ENCODE peak calls at places on chromosome 7, in five cellular contexts. One of them, this sample, is unnamed.

GRCh38 chr7:143117395-143117794 is 14.5 kb upstream of the PIP start:
- DNase-seq in neural crest cell: no peak
- DNase-seq in HCT116: no peak
- DNase-seq in hepatocyte: no peak
- DNase-seq in B cell: no peak
- DNase-seq in this sample: no peak

GRCh38 chr7:71497233-71497946 is 365.4 kb downstream of the GALNT17 start:
- DNase-seq in hepatocyte: no peak
- DNase-seq in neural crest cell: no peak
- DNase-seq in B cell: no peak
- DNase-seq in HCT116: no peak
- DNase-seq in this sample: no peak

GRCh38 chr7:142788303-142789286 is 17.8 kb downstream of the PRSS2 start:
- DNase-seq in B cell: no peak
- DNase-seq in HCT116: no peak
- DNase-seq in neural crest cell: no peak
- DNase-seq in hepatocyte: no peak
- DNase-seq in this sample: no peak

GRCh38 chr7:138698281-138698680 is 2.9 kb downstream of the SVOPL start:
- DNase-seq in neural crest cell: no peak
- DNase-seq in B cell: no peak
- DNase-seq in HCT116: no peak
- DNase-seq in hepatocyte: no peak
- DNase-seq in this sample: no peak

GRCh38 chr7:88322151-88322550 is 15.5 kb upstream of the STEAP4 start:
- DNase-seq in B cell: no peak
- DNase-seq in hepatocyte: no peak
- DNase-seq in neural crest cell: no peak
- DNase-seq in HCT116: no peak
- DNase-seq in this sample: no peak

GRCh38 chr7:155521743-155522398 is 24.5 kb downstream of the CNPY1 start:
- DNase-seq in hepatocyte: no peak
- DNase-seq in neural crest cell: no peak
- DNase-seq in B cell: no peak
- DNase-seq in HCT116: no peak
- DNase-seq in this sample: no peak

GRCh38 chr7:73945022-73945421 is 83.0 kb upstream of the ELN start:
- DNase-seq in B cell: no peak
- DNase-seq in hepatocyte: no peak
- DNase-seq in neural crest cell: no peak
- DNase-seq in HCT116: no peak
- DNase-seq in this sample: no peak

GRCh38 chr7:103660455-103661371 is 214.7 kb upstream of the SLC26A5 start:
- DNase-seq in hepatocyte: peak
- DNase-seq in B cell: no peak
- DNase-seq in neural crest cell: no peak
- DNase-seq in HCT116: no peak
- DNase-seq in this sample: no peak

GRCh38 chr7:69882269-69882668 is 284.0 kb downstream of the AUTS2 start:
- DNase-seq in neural crest cell: no peak
- DNase-seq in B cell: no peak
- DNase-seq in hepatocyte: no peak
- DNase-seq in HCT116: no peak
- DNase-seq in this sample: peak

GRCh38 chr7:113086431-113086888 is at the start of gene GPR85:
- DNase-seq in HCT116: no peak
- DNase-seq in neural crest cell: peak
- DNase-seq in hepatocyte: peak
- DNase-seq in B cell: peak
- DNase-seq in this sample: peak

GRCh38 chr7:8283968-8284367 is 22.0 kb upstream of the ICA1 start:
- DNase-seq in hepatocyte: no peak
- DNase-seq in neural crest cell: no peak
- DNase-seq in B cell: no peak
- DNase-seq in HCT116: no peak
- DNase-seq in this sample: no peak

GRCh38 chr7:142809671-142810070 is 38.9 kb downstream of the PRSS2 start:
- DNase-seq in neural crest cell: no peak
- DNase-seq in B cell: no peak
- DNase-seq in hepatocyte: no peak
- DNase-seq in HCT116: no peak
- DNase-seq in this sample: no peak

GRCh38 chr7:3998060-3998459 is 684.0 kb upstream of the FOXK1 start:
- DNase-seq in hepatocyte: no peak
- DNase-seq in neural crest cell: no peak
- DNase-seq in B cell: no peak
- DNase-seq in HCT116: no peak
- DNase-seq in this sample: no peak

GRCh38 chr7:99078416-99078815 is 65.5 kb downstream of the SMURF1 start:
- DNase-seq in hepatocyte: no peak
- DNase-seq in HCT116: no peak
- DNase-seq in B cell: no peak
- DNase-seq in neural crest cell: no peak
- DNase-seq in this sample: no peak

GRCh38 chr7:71851776-71852548 is 560.2 kb downstream of the CALN1 start:
- DNase-seq in hepatocyte: no peak
- DNase-seq in neural crest cell: no peak
- DNase-seq in HCT116: no peak
- DNase-seq in B cell: no peak
- DNase-seq in this sample: no peak

GRCh38 chr7:70533614-70534013 is 598.3 kb upstream of the GALNT17 start:
- DNase-seq in B cell: no peak
- DNase-seq in neural crest cell: no peak
- DNase-seq in hepatocyte: no peak
- DNase-seq in HCT116: no peak
- DNase-seq in this sample: no peak

DNA sequence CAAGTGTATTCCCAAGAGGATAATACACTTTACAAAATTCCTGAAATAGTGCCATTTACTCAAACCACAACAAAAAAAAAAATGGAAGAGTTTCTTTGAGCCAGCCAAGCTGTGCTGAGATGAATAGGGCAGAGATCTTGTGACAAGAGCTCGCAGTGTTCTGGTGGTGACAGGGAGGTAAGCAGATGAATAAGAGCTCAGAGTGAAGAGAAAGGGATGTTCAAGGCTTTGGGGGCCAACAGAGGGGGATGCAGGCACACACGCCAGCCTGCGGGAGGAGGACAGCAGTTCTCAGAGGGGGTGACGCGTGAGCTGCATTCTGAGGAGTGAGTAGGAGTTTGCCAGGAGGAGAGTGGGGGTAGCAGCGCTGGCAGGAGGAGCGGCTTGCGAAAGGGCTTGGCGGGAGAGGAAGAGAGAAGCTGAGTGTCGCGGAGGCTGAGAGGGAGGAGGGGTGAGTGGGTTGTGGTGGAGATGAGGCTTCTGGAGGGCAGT is 194.4 kb upstream of the IMMP2L start:
- DNase-seq in neural crest cell: peak
- DNase-seq in B cell: no peak
- DNase-seq in hepatocyte: peak
- DNase-seq in HCT116: no peak
- DNase-seq in this sample: no peak
- TF ChIP-seq CTCF in neural crest cell: no peak
- TF ChIP-seq CTCF in B cell: no peak
- TF ChIP-seq CTCF in hepatocyte: no peak
- TF ChIP-seq CTCF in HCT116: no peak
- TF ChIP-seq CTCF in this sample: no peak

GRCh38 chr7:127652333-127653248 is 597 bp downstream of the SND1 start:
- DNase-seq in neural crest cell: no peak
- DNase-seq in HCT116: no peak
- DNase-seq in B cell: no peak
- DNase-seq in hepatocyte: no peak
- DNase-seq in this sample: no peak
- TF ChIP-seq CTCF in neural crest cell: no peak
- TF ChIP-seq CTCF in HCT116: no peak
- TF ChIP-seq CTCF in B cell: no peak
- TF ChIP-seq CTCF in hepatocyte: no peak
- TF ChIP-seq CTCF in this sample: no peak

GRCh38 chr7:118026791-118027190 is 153.6 kb upstream of the CTTNBP2 start:
- DNase-seq in HCT116: no peak
- DNase-seq in neural crest cell: no peak
- DNase-seq in B cell: no peak
- DNase-seq in hepatocyte: no peak
- DNase-seq in this sample: no peak

GRCh38 chr7:118029881-118030422 is 154.0 kb upstream of the LSM8 start:
- DNase-seq in hepatocyte: no peak
- DNase-seq in HCT116: no peak
- DNase-seq in neural crest cell: no peak
- DNase-seq in B cell: no peak
- DNase-seq in this sample: no peak
- TF ChIP-seq CTCF in hepatocyte: no peak
- TF ChIP-seq CTCF in HCT116: no peak
- TF ChIP-seq CTCF in neural crest cell: no peak
- TF ChIP-seq CTCF in B cell: no peak
- TF ChIP-seq CTCF in this sample: no peak

DNA sequence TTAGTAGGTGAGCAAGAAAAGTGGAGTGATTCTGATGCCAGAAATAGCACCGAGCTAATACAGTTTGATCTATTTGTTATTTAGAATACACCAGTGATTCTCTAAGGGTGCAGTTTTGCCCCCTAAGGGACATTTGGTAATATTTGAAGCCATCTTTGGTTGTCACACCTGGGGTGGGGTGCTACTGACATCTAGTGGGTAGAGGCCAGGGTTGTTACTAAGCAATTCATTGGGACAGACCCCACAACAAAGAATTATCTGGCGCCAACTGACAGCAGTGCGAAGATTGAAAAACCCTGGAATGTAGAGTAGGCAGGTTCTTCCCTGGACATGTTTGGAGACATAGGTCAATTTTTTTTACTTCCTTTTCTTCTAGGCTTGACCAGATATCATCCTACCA is 14.6 kb downstream of the PALS2 start:
- DNase-seq in B cell: no peak
- DNase-seq in hepatocyte: no peak
- DNase-seq in neural crest cell: no peak
- DNase-seq in HCT116: no peak
- DNase-seq in this sample: no peak
- TF ChIP-seq CTCF in B cell: peak
- TF ChIP-seq CTCF in hepatocyte: peak
- TF ChIP-seq CTCF in neural crest cell: peak
- TF ChIP-seq CTCF in HCT116: peak
- TF ChIP-seq CTCF in this sample: peak

DNA sequence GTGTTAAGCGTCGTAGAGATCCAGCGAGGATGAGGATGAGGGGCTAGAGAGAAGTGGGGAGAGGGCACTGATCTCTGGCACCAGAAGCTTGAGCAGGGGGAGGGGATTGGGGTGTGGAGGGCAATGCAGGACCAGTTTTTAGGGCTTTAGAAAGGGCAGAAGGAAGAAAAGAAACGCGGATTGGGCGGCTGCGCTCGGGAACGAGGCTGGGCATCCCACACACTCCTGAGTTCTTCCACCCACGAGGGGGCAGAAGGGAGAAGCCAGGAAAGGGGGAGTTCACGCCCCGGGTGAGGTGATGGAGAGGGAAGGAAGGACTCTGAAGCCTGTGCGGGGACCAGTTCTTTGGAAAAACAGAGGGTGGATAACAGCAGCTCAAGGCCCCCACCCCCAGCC is 6.1 kb upstream of the VGF start:
- DNase-seq in B cell: no peak
- DNase-seq in neural crest cell: no peak
- DNase-seq in HCT116: no peak
- DNase-seq in hepatocyte: no peak
- DNase-seq in this sample: no peak
- TF ChIP-seq CTCF in B cell: no peak
- TF ChIP-seq CTCF in neural crest cell: no peak
- TF ChIP-seq CTCF in HCT116: no peak
- TF ChIP-seq CTCF in hepatocyte: no peak
- TF ChIP-seq CTCF in this sample: no peak

GRCh38 chr7:28627869-28628268 is 215.6 kb downstream of the CREB5 start:
- DNase-seq in hepatocyte: no peak
- DNase-seq in B cell: no peak
- DNase-seq in HCT116: no peak
- DNase-seq in neural crest cell: no peak
- DNase-seq in this sample: no peak
- TF ChIP-seq CTCF in hepatocyte: no peak
- TF ChIP-seq CTCF in B cell: no peak
- TF ChIP-seq CTCF in HCT116: no peak
- TF ChIP-seq CTCF in neural crest cell: no peak
- TF ChIP-seq CTCF in this sample: no peak

GRCh38 chr7:1144269-1144771 is 15.7 kb downstream of the ZFAND2A start:
- DNase-seq in neural crest cell: no peak
- DNase-seq in B cell: peak
- DNase-seq in HCT116: no peak
- DNase-seq in hepatocyte: no peak
- DNase-seq in this sample: peak
- TF ChIP-seq CTCF in neural crest cell: peak
- TF ChIP-seq CTCF in B cell: peak
- TF ChIP-seq CTCF in HCT116: no peak
- TF ChIP-seq CTCF in hepatocyte: no peak
- TF ChIP-seq CTCF in this sample: peak

DNA sequence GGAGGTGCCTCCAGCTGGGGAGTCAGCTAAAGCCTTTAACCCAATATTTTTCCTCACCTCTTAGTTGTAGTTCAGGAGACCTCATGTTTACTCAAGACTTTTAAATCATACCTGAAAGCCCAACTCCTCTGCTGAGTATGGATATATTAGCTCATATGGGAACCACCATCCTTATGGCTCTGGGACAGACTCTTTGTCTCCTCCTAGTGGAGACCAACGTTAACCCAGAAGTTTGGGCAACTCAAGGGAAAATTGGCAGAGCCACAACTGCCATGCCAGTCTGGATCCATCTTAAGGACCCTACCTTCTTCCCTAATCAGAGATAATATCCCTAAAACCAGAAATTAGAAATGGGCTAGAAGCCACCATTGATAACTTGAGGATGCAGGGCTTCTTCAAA is 80.8 kb downstream of the TMEM106B start:
- DNase-seq in B cell: no peak
- DNase-seq in HCT116: no peak
- DNase-seq in neural crest cell: no peak
- DNase-seq in hepatocyte: no peak
- DNase-seq in this sample: no peak
- TF ChIP-seq CTCF in B cell: no peak
- TF ChIP-seq CTCF in HCT116: peak
- TF ChIP-seq CTCF in neural crest cell: peak
- TF ChIP-seq CTCF in hepatocyte: peak
- TF ChIP-seq CTCF in this sample: peak

This sample was measured in GM13976.